ENCODE peak calls at places on chromosomes 7 and 10, in eight cellular contexts. I is ovary, J is mucosa of descending colon, K is ascending aorta, B is left ventricle myocardium inferior, V is GM23338, Z is lower lobe of right lung, G is choroid plexus epithelial cell. T is an unnamed sample.

GRCh38 chr7:33185786-33186185 is 56.4 kb downstream of the BBS9 start:
- DNase-seq in G (peak; percentile 80), Z (no peak), B (no peak), K (no peak), J (no peak), I (no peak), V (peak; percentile 77), T (peak; percentile 68)

GRCh38 chr10:8919291-8919690 is 864.8 kb downstream of the GATA3 start:
- DNase-seq in V (no peak), J (no peak), G (no peak), I (no peak), K (no peak), B (no peak), Z (no peak), T (no peak)

GRCh38 chr10:73955719-73956118 is 42.2 kb upstream of the VCL start:
- DNase-seq in G (no peak), K (peak; percentile 21), Z (no peak), B (no peak), V (no peak), J (no peak), I (no peak), T (no peak)

GRCh38 chr10:71158251-71158650 is 54.1 kb upstream of the UNC5B start:
- DNase-seq in V (no peak), Z (no peak), B (no peak), I (no peak), J (no peak), K (no peak), G (no peak), T (no peak)

GRCh38 chr10:49163741-49164140 is 24.4 kb downstream of the TMEM273 start:
- DNase-seq in V (no peak), K (peak; percentile 34), B (no peak), I (no peak), G (peak; percentile 35), Z (no peak), J (no peak), T (peak; percentile 94)

GRCh38 chr7:27870595-27870994 is 130.6 kb downstream of the TAX1BP1 start:
- DNase-seq in J (no peak), Z (no peak), K (no peak), V (no peak), I (no peak), G (no peak), B (no peak), T (no peak)

GRCh38 chr7:139108256-139109187 is 998 bp downstream of the ZC3HAV1 start:
- DNase-seq in K (peak; percentile 71), G (peak; percentile 24), J (peak; percentile 75), I (peak; percentile 44), Z (peak; percentile 53), B (peak; percentile 27), V (peak; percentile 54), T (peak; percentile 10)

GRCh38 chr7:120337308-120337907 is 64.4 kb downstream of the KCND2 start:
- DNase-seq in Z (no peak), J (no peak), V (peak; percentile 70), B (no peak), G (peak; percentile 15), I (no peak), K (no peak), T (peak; percentile 22)

GRCh38 chr7:539731-540411 is 20.2 kb upstream of the PDGFA start:
- DNase-seq in B (no peak), Z (peak; percentile 72), I (no peak), K (no peak), V (no peak), J (peak; percentile 93), G (no peak), T (peak; percentile 28)

GRCh38 chr7:5278781-5279180 is 4.0 kb upstream of the SLC29A4 start:
- DNase-seq in Z (no peak), G (peak; percentile 54), B (no peak), I (no peak), K (no peak), V (no peak), J (no peak), T (no peak)

GRCh38 chr7:41029072-41029492 is 673.8 kb downstream of the INHBA start:
- DNase-seq in K (no peak), V (no peak), J (no peak), I (no peak), G (peak; percentile 96), Z (no peak), B (no peak), T (peak; percentile 100)

GRCh38 chr7:50679218-50680007 is 103.3 kb downstream of the GRB10 start:
- DNase-seq in B (no peak), I (no peak), J (no peak), V (peak; percentile 53), Z (no peak), K (no peak), G (peak; percentile 70), T (peak; percentile 74)

GRCh38 chr7:27802977-27803376 is 63.0 kb downstream of the TAX1BP1 start:
- DNase-seq in I (no peak), Z (no peak), J (no peak), V (no peak), K (no peak), B (no peak), G (peak; percentile 60), T (peak; percentile 84)

GRCh38 chr7:138962561-138963270 is 18.5 kb downstream of the KIAA1549 start:
- DNase-seq in B (no peak), V (no peak), J (no peak), K (no peak), Z (no peak), I (no peak), G (no peak), T (no peak)

GRCh38 chr10:93495654-93496321 is 624 bp upstream of the CEP55 start:
- DNase-seq in G (peak; percentile 52), J (peak; percentile 67), Z (no peak), V (peak; percentile 17), I (peak; percentile 26), K (peak; percentile 70), B (no peak), T (peak; percentile 51)

GRCh38 chr10:78267070-78267469 is 233.4 kb downstream of the RPS24 start:
- DNase-seq in I (no peak), B (no peak), V (no peak), J (no peak), Z (no peak), G (peak; percentile 32), K (no peak), T (no peak)

GRCh38 chr7:38844952-38845563 is 63.9 kb downstream of the VPS41 start:
- DNase-seq in Z (no peak), B (no peak), G (no peak), I (no peak), V (no peak), J (no peak), K (no peak), T (no peak)

GRCh38 chr7:141541375-141541774 is 9.8 kb upstream of the AGK start:
- DNase-seq in I (no peak), V (no peak), J (no peak), Z (no peak), K (no peak), G (no peak), B (no peak), T (no peak)

GRCh38 chr10:67156239-67156638 is 230.4 kb downstream of the LRRTM3 start:
- DNase-seq in V (no peak), I (no peak), G (no peak), Z (no peak), B (no peak), J (no peak), K (no peak), T (no peak)

GRCh38 chr7:37408241-37408884 is 40.3 kb downstream of the ELMO1 start:
- DNase-seq in V (no peak), I (no peak), G (no peak), B (no peak), Z (no peak), K (no peak), J (no peak), T (no peak)
- H3K4me3 ChIP-seq in V (no peak overlapping the region), I (no peak overlapping the region), G (no peak overlapping the region), B (peak overlapping the region; percentile 12), Z (peak overlapping the region; percentile 14), K (no peak overlapping the region), J (no peak overlapping the region), T (no peak overlapping the region)

GRCh38 chr10:102668312-102669110 is 24.2 kb downstream of the TRIM8 start:
- DNase-seq in V (no peak), I (no peak), B (no peak), G (no peak), J (no peak), K (no peak), Z (no peak), T (no peak)

GRCh38 chr10:102670871-102671434 is 26.7 kb downstream of the TRIM8 start:
- DNase-seq in K (no peak), J (no peak), B (no peak), G (no peak), I (no peak), V (peak; percentile 64), Z (no peak), T (no peak)

GRCh38 chr10:102669206-102670064 is 25.2 kb downstream of the TRIM8 start:
- DNase-seq in K (peak; percentile 83), V (peak; percentile 57), I (no peak), Z (peak; percentile 83), J (peak; percentile 65), G (no peak), B (peak; percentile 65), T (peak; percentile 41)

GRCh38 chr10:102672822-102673200 is 28.5 kb downstream of the TRIM8 start:
- DNase-seq in I (no peak), G (no peak), K (no peak), B (no peak), V (no peak), J (no peak), Z (no peak), T (no peak)

GRCh38 chr10:102670065-102670400 is 25.8 kb downstream of the TRIM8 start:
- DNase-seq in G (no peak), I (no peak), Z (no peak), B (no peak), V (no peak), J (no peak), K (no peak), T (no peak)
- TF ChIP-seq CTCF in G (no peak), I (no peak), Z (no peak), B (peak; percentile 11), V (no peak), J (no peak), K (no peak), T (no peak)

DNA sequence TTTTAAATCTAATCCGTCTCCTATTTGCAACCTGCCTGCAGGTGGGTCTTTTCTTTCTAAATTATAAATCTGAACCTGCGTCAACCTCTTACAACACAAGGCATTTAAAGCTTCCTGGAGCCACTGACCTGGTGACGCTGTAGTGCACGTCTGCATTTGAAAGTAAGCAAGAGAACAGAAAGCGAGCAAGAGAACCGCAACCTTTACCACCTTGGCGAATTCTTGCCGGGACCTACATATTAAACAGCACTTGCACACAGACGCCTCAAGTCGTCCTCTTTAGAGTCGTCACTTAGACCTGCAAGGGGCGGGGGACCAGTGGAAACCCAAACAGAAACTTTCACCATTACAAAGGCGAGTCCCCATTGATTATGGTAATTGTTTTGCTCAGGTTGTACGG is 9.5 kb downstream of the GLI3 start:
- DNase-seq in V (peak; percentile 87), Z (no peak), B (no peak), K (no peak), I (no peak), J (no peak), G (no peak), T (no peak)
- H3K4me3 ChIP-seq in V (peak overlapping the region; percentile 57), Z (peak overlapping the region; percentile 47), B (peak overlapping the region; percentile 57), K (peak overlapping the region; percentile 56), I (peak overlapping the region; percentile 42), J (no peak overlapping the region), G (peak overlapping the region; percentile 50), T (peak overlapping the region; percentile 27)

DNA sequence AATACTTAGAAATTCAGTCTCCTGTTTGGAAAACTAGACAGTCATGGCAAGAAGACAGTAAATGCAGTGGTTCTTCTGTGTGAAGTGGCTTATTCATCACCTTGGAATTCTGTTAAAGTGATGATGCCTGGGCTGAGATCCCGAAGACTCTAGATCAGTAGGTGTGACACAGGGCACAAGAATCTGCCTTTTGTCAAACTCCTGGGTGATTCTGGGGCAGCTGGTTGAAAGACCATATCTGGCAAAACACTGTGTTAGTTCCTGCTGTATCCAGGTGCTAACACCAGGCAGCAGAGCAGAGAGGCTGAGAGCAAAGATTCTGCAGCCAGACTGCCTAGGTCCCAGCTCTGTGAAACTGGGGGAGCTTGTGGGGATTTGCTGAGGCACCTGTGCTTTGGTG is 26.5 kb downstream of the MRC1 start:
- DNase-seq in J (no peak), I (no peak), V (peak; percentile 15), K (no peak), B (no peak), G (peak; percentile 60), Z (no peak), T (peak; percentile 89)
- TF ChIP-seq CTCF in J (no peak), I (no peak), V (no peak), K (no peak), B (no peak), G (no peak), Z (no peak), T (no peak)